ENCODE peak calls at places on chromosomes 12 and 14, in four cellular contexts. One of them, this sample, is unnamed.

GRCh38 chr12:81570234-81570633 is 188.9 kb downstream of the PPFIA2 start:
- DNase-seq in HepG2: no peak
- DNase-seq in HEK293T: no peak
- DNase-seq in K562: no peak
- DNase-seq in this sample: no peak

GRCh38 chr12:54631988-54632728 is 2.5 kb downstream of the LACRT start:
- DNase-seq in K562: no peak
- DNase-seq in HEK293T: peak
- DNase-seq in HepG2: no peak
- DNase-seq in this sample: no peak

GRCh38 chr14:64549805-64550538 is at the start of gene PPP1R36:
- DNase-seq in K562: no peak
- DNase-seq in HEK293T: no peak
- DNase-seq in HepG2: no peak
- DNase-seq in this sample: no peak

GRCh38 chr14:33796356-33796755 is 154.5 kb downstream of the EGLN3 start:
- DNase-seq in HEK293T: no peak
- DNase-seq in K562: no peak
- DNase-seq in HepG2: no peak
- DNase-seq in this sample: no peak

GRCh38 chr12:94304566-94305061 is 155.1 kb downstream of the CEP83 start:
- DNase-seq in HepG2: no peak
- DNase-seq in HEK293T: no peak
- DNase-seq in K562: no peak
- DNase-seq in this sample: no peak

GRCh38 chr14:75636100-75636692 is 24.5 kb downstream of the ERG28 start:
- DNase-seq in K562: no peak
- DNase-seq in HepG2: no peak
- DNase-seq in HEK293T: no peak
- DNase-seq in this sample: no peak

GRCh38 chr12:122067966-122068365 is 10.6 kb upstream of the MLXIP start:
- DNase-seq in K562: no peak
- DNase-seq in HepG2: no peak
- DNase-seq in HEK293T: no peak
- DNase-seq in this sample: peak

GRCh38 chr12:52480073-52480472 is 6.5 kb upstream of the KRT6C start:
- DNase-seq in HEK293T: no peak
- DNase-seq in K562: no peak
- DNase-seq in HepG2: no peak
- DNase-seq in this sample: no peak

GRCh38 chr12:95473440-95473946 is 459 bp upstream of the METAP2 start:
- DNase-seq in HEK293T: peak
- DNase-seq in HepG2: peak
- DNase-seq in K562: peak
- DNase-seq in this sample: peak

GRCh38 chr14:68377459-68377858 is 415.4 kb downstream of the ZFP36L1 start:
- DNase-seq in HEK293T: no peak
- DNase-seq in K562: peak
- DNase-seq in HepG2: peak
- DNase-seq in this sample: no peak

GRCh38 chr12:4975574-4975973 is 65.9 kb downstream of the KCNA1 start:
- DNase-seq in K562: peak
- DNase-seq in HepG2: no peak
- DNase-seq in HEK293T: peak
- DNase-seq in this sample: no peak

GRCh38 chr14:46048127-46048526 is 603.5 kb downstream of the RPL10L start:
- DNase-seq in K562: no peak
- DNase-seq in HepG2: peak
- DNase-seq in HEK293T: peak
- DNase-seq in this sample: peak

GRCh38 chr12:11820476-11820875 is 171.0 kb downstream of the ETV6 start:
- DNase-seq in HEK293T: no peak
- DNase-seq in HepG2: no peak
- DNase-seq in K562: no peak
- DNase-seq in this sample: no peak

GRCh38 chr12:49636979-49637378 is 13.6 kb downstream of the PRPF40B start:
- DNase-seq in HepG2: peak
- DNase-seq in HEK293T: peak
- DNase-seq in K562: peak
- DNase-seq in this sample: no peak

GRCh38 chr14:69152944-69153847 is at the start of gene DCAF5:
- DNase-seq in HepG2: peak
- DNase-seq in HEK293T: peak
- DNase-seq in K562: peak
- DNase-seq in this sample: peak

GRCh38 chr12:110369992-110370391 is 33.5 kb downstream of the ANAPC7 start:
- DNase-seq in HepG2: no peak
- DNase-seq in HEK293T: no peak
- DNase-seq in K562: no peak
- DNase-seq in this sample: no peak

GRCh38 chr14:103199141-103199540 is 75.9 kb downstream of the TNFAIP2 start:
- DNase-seq in HEK293T: no peak
- DNase-seq in HepG2: no peak
- DNase-seq in K562: no peak
- DNase-seq in this sample: no peak

GRCh38 chr14:104542871-104543830 is 36.4 kb upstream of the C14orf180 start:
- DNase-seq in K562: no peak
- DNase-seq in HEK293T: no peak
- DNase-seq in HepG2: no peak
- DNase-seq in this sample: no peak

DNA sequence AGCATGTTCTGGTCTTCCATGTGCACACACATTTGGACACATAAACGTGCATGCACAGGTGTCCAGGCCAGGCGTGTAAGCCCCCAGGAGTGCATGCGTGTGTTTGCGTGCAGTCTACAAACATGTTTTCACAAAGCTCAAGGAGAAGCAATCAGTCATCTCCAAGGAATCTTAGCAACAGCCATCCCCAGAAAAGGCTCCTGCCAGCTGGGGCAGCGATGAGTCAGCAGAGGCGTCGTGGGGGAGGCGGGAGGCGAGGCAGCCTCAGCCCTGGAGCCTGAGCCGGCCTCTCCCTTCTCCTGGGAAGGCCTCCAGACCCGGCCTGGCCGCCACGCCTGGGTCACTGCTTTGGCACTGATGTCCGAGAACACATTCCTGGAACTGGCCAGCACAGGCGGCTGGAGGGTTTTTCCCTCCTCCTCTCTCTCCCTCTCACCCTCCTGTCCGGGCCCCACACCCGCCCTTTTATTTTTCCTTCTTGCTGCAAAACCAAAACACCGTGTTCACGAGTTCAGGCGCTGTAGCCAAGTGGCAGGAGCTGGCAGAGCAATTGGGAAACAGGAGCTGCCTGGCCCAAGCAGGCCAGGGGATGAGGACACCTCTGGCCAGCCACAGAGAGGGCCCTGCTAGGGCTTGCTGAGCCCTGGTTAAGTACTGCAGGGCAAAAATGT is 92.7 kb downstream of the LRRC74A start:
- DNase-seq in HEK293T: peak
- DNase-seq in HepG2: peak
- DNase-seq in K562: peak
- DNase-seq in this sample: no peak
- TF ChIP-seq SP1 in HEK293T: no peak
- TF ChIP-seq SP1 in HepG2: no peak
- TF ChIP-seq SP1 in K562: no peak
- TF ChIP-seq SP1 in this sample: no peak

DNA sequence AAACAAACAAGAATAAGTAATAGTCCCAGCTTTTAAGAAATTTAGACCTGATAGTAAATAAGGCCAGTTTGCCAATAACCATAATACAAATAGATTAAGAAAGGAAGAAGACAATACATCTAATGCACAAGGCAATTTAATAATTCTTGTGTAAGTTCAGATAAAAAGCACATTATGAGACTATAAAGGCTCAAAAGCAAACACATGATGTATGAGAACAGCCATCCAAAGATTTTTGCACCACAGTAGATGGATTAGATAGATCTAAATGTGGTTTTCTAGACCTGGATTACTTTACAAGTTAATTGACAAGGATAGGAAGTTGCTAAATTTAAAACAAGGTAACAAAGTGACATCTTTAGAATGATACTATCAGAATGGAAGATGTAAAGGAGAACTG is 125.4 kb downstream of the PRKD1 start:
- DNase-seq in K562: no peak
- DNase-seq in HepG2: no peak
- DNase-seq in HEK293T: no peak
- DNase-seq in this sample: no peak
- TF ChIP-seq BHLHE40 in K562: no peak
- TF ChIP-seq BHLHE40 in HepG2: no peak
- TF ChIP-seq BHLHE40 in HEK293T: no peak
- TF ChIP-seq BHLHE40 in this sample: no peak

GRCh38 chr12:72264548-72265175 is 7.5 kb upstream of the TRHDE start:
- DNase-seq in HepG2: peak
- DNase-seq in HEK293T: peak
- DNase-seq in K562: peak
- DNase-seq in this sample: no peak

GRCh38 chr12:72269491-72269890 is 2.7 kb upstream of the TRHDE start:
- DNase-seq in K562: no peak
- DNase-seq in HepG2: no peak
- DNase-seq in HEK293T: no peak
- DNase-seq in this sample: no peak

GRCh38 chr12:72270246-72270645 is 1.9 kb upstream of the TRHDE start:
- DNase-seq in HEK293T: no peak
- DNase-seq in HepG2: no peak
- DNase-seq in K562: no peak
- DNase-seq in this sample: no peak

GRCh38 chr12:72268386-72268785 is 3.8 kb upstream of the TRHDE start:
- DNase-seq in HepG2: no peak
- DNase-seq in HEK293T: no peak
- DNase-seq in K562: no peak
- DNase-seq in this sample: no peak

DNA sequence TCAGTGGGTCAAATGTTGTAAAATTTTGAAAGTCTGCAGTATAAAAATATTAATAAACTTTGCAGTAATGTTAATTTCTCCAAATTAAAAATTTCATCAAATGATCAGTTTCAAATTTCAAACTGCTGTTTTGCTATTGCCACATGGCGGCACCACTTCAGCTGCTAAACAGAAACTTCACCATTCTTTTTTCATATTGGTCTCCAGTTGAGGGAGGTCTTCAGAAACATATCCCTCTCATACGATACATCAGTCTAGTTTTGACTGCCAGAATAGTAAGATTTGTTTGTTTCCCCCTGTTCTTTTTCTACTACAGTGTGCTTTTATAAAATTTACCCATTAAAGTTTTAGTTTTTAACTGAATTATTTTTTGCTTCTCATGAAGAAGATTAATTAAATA is 4.2 kb upstream of the TRHDE start:
- DNase-seq in HepG2: no peak
- DNase-seq in HEK293T: no peak
- DNase-seq in K562: no peak
- DNase-seq in this sample: no peak
- TF ChIP-seq SP1 in HepG2: no peak
- TF ChIP-seq SP1 in HEK293T: no peak
- TF ChIP-seq SP1 in K562: no peak
- TF ChIP-seq SP1 in this sample: no peak

DNA sequence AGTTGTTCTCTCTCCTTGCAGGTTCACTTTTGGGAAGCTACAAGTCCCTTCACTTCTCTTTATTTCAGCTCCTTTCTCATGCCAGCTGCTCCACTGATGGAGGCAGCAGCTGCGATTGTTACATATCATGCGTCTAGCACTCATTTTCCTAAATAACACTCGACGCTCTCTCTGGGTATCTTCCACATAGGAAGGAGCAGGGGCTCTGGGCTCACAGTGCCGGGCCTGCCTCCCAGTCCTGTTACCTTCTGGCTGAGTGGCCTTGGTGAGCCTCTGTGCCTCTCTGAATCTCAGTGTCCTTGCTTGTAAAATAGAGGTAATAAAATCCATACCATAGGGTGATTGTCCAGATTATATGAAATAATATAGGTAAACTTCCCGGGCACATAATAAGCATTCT is 162.5 kb upstream of the HIF1A start:
- DNase-seq in K562: no peak
- DNase-seq in HEK293T: no peak
- DNase-seq in HepG2: no peak
- DNase-seq in this sample: no peak
- TF ChIP-seq BHLHE40 in K562: no peak
- TF ChIP-seq BHLHE40 in HEK293T: no peak
- TF ChIP-seq BHLHE40 in HepG2: no peak
- TF ChIP-seq BHLHE40 in this sample: no peak

GRCh38 chr14:22650960-22651521 is 6.9 kb upstream of the OR6J1 start:
- DNase-seq in HepG2: no peak
- DNase-seq in HEK293T: no peak
- DNase-seq in K562: peak
- DNase-seq in this sample: peak
- TF ChIP-seq SP1 in HepG2: no peak
- TF ChIP-seq SP1 in HEK293T: no peak
- TF ChIP-seq SP1 in K562: no peak
- TF ChIP-seq SP1 in this sample: no peak

GRCh38 chr14:100528962-100529560 is 58.2 kb downstream of the BEGAIN start:
- DNase-seq in HepG2: no peak
- DNase-seq in K562: no peak
- DNase-seq in HEK293T: no peak
- DNase-seq in this sample: no peak
- TF ChIP-seq BHLHE40 in HepG2: no peak
- TF ChIP-seq BHLHE40 in K562: no peak
- TF ChIP-seq BHLHE40 in HEK293T: no peak
- TF ChIP-seq BHLHE40 in this sample: no peak

DNA sequence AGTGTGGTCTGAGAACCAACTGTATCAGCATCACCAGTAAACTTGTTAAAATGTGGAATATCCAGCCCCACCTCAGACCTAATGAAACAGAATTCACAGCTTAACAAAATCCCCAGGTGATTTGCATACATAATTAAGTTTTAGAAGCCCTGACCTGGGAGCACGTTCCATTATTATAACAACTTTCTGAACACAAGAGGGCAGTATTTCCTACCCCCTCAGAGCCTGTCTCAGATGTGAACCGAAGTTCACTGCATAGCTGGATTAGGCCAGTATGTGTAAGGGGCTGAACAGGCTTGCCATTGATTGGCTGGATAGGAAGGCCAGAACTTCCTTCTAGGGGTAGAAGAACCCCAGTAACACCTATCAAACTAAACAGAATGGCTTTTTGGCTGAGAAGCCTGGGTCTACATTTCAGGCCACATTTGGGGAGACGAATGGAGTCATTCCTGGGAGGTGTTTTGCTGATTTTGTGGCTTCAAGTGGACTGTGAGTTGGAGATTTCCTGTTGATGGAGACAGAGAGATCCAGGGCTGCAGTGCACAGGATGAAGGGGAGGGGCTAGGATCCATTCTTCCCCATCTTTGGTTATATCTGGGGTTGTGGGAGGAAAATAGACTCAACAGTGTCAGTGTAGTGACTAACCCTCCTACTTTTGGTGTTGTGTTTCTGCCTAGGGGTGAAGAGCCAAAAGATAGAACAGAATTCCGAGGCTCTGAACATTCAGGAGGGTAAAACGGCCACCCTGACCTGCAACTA is 94.7 kb upstream of the OR4E1 start:
- DNase-seq in HepG2: peak
- DNase-seq in K562: peak
- DNase-seq in HEK293T: peak
- DNase-seq in this sample: peak
- TF ChIP-seq SP1 in HepG2: no peak
- TF ChIP-seq SP1 in K562: no peak
- TF ChIP-seq SP1 in HEK293T: no peak
- TF ChIP-seq SP1 in this sample: no peak

This sample was measured in GM12878.